ENCODE peak calls at places on chromosome 15, in seven cellular contexts. P, X, W, J, C, H and U are unnamed samples.

GRCh38 chr15:81752149-81752942 is 293.5 kb downstream of the MEX3B start:
- DNase-seq in P (no peak), X (no peak), W (peak; percentile 41), J (no peak), C (no peak), H (no peak), U (peak; percentile 19)

GRCh38 chr15:25613113-25613512 is 174.3 kb upstream of the UBE3A start:
- DNase-seq in P (no peak), X (no peak), W (no peak), J (no peak), C (no peak), H (no peak), U (no peak)

GRCh38 chr15:42608110-42608531 is 32.7 kb downstream of the STARD9 start:
- DNase-seq in P (no peak), X (no peak), W (no peak), J (no peak), C (no peak), H (peak; percentile 71), U (no peak)

GRCh38 chr15:69523010-69524001 is 70.7 kb downstream of the RPLP1 start:
- DNase-seq in P (peak; percentile 92), X (peak; percentile 62), W (peak; percentile 92), J (peak; percentile 36), C (peak; percentile 38), H (no peak), U (peak; percentile 72)

GRCh38 chr15:68888419-68888818 is 41.9 kb upstream of the SPESP1 start:
- DNase-seq in P (peak; percentile 45), X (no peak), W (no peak), J (no peak), C (no peak), H (no peak), U (no peak)

GRCh38 chr15:77282333-77282732 is 137.6 kb downstream of the PEAK1 start:
- DNase-seq in P (no peak), X (no peak), W (no peak), J (no peak), C (peak; percentile 83), H (no peak), U (no peak)

GRCh38 chr15:74265046-74265639 is 29.0 kb downstream of the CCDC33 start:
- DNase-seq in P (peak; percentile 86), X (peak; percentile 65), W (peak; percentile 87), J (no peak), C (peak; percentile 12), H (no peak), U (peak; percentile 50)

GRCh38 chr15:59380902-59381610 is 8.4 kb upstream of the MYO1E start:
- DNase-seq in P (no peak), X (no peak), W (no peak), J (peak; percentile 31), C (no peak), H (no peak), U (no peak)

GRCh38 chr15:100229181-100230163 is 112.3 kb downstream of the ADAMTS17 start:
- DNase-seq in P (no peak), X (no peak), W (no peak), J (no peak), C (no peak), H (no peak), U (no peak)
- TF ChIP-seq SP1 in P (no peak), X (no peak), W (no peak), J (no peak), C (no peak), H (no peak), U (no peak)

GRCh38 chr15:29398907-29399306 is 129.3 kb upstream of the NSMCE3 start:
- DNase-seq in P (no peak), X (no peak), W (no peak), J (no peak), C (no peak), H (no peak), U (no peak)
- TF ChIP-seq SP1 in P (no peak), X (no peak), W (no peak), J (no peak), C (no peak), H (no peak), U (no peak)

DNA sequence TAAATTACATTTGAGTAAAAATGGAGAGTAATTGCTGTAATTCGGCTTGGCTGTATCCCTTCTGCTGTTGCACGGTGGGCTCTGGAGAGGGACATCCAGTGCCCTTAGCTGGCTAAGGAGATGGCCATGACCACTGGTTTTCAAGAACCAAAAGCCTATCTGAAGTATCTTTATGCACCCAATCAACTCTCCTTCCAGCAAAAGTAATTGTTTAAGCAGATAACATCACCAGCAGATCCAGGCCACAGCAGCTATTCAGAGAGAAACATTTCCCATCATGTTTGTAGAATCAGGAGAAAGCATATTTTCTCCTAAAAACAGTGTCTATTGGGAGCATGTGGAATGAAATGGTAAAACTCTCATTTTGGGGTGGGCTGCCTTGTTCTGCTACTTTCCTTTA is 514.5 kb upstream of the RGMA start:
- DNase-seq in P (no peak), X (no peak), W (no peak), J (no peak), C (no peak), H (no peak), U (no peak)
- TF ChIP-seq SP1 in P (no peak), X (no peak), W (no peak), J (no peak), C (no peak), H (no peak), U (no peak)

GRCh38 chr15:63292771-63293170 is 15.4 kb downstream of the APH1B start:
- DNase-seq in P (no peak), X (no peak), W (no peak), J (no peak), C (no peak), H (no peak), U (no peak)

GRCh38 chr15:63299981-63300575 is 22.7 kb downstream of the APH1B start:
- DNase-seq in P (no peak), X (no peak), W (no peak), J (no peak), C (no peak), H (no peak), U (no peak)

GRCh38 chr15:63294354-63294753 is 16.9 kb downstream of the APH1B start:
- DNase-seq in P (no peak), X (no peak), W (no peak), J (no peak), C (no peak), H (no peak), U (no peak)

GRCh38 chr15:63292241-63292640 is 14.8 kb downstream of the APH1B start:
- DNase-seq in P (no peak), X (no peak), W (no peak), J (no peak), C (no peak), H (no peak), U (no peak)

GRCh38 chr15:63296195-63296594 is 18.8 kb downstream of the APH1B start:
- DNase-seq in P (no peak), X (no peak), W (no peak), J (no peak), C (no peak), H (no peak), U (no peak)
- TF ChIP-seq SP1 in P (no peak), X (no peak), W (no peak), J (no peak), C (no peak), H (no peak), U (no peak)

DNA sequence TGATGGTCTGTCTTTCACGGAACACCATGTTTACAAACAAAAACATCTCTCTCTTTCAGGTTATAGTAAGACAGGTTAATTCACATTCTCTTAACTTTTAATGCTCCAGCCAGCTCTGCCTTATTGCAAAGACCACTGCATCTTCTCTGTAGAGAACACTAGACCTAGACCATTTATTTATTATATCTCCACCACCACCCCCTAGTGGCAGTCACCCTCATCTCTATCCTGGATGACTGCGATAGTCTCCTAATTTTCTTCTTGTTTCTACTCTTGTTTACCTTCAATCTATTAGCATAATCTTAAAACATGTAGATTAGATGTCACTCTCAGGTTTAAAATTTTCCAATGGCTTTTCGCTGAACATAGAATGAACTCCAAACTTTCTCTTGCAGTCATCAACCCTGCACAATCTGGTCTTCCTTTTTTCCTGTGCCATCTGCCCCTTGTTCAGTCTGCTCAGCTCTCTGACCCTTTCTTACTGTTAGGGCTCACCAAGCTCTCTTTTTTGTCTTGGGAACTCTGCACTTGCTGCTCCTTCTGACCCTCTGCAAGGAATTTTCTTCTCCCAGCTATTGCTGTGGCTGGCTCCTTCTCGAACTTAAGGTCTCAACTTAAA is 155.6 kb downstream of the SQOR start:
- DNase-seq in P (peak; percentile 42), X (no peak), W (no peak), J (peak; percentile 6), C (peak; percentile 14), H (no peak), U (peak; percentile 6)
- TF ChIP-seq SP1 in P (no peak), X (no peak), W (no peak), J (no peak), C (no peak), H (no peak), U (no peak)

DNA sequence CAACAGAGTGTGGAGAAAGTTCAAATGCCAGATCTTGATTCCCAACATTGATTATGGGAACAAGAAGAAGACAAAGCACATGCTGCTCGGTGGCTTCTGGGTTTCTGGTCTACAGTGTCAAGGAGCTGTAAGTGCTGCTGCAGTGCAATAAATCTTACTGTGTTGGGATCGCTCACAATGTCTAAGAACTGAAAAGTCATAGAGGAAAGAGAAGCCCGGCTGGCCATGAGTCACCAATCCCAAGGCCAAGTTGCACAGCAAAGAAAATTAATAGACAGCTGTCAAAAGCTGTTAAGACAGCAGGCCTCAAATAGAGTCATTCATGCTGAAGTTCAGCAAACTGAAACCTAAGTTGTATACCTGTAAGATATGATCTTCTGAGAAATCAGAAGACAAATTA is 33.2 kb upstream of the SPPL2A start:
- DNase-seq in P (no peak), X (no peak), W (no peak), J (no peak), C (no peak), H (no peak), U (no peak)
- TF ChIP-seq SP1 in P (no peak), X (no peak), W (no peak), J (no peak), C (no peak), H (no peak), U (no peak)

DNA sequence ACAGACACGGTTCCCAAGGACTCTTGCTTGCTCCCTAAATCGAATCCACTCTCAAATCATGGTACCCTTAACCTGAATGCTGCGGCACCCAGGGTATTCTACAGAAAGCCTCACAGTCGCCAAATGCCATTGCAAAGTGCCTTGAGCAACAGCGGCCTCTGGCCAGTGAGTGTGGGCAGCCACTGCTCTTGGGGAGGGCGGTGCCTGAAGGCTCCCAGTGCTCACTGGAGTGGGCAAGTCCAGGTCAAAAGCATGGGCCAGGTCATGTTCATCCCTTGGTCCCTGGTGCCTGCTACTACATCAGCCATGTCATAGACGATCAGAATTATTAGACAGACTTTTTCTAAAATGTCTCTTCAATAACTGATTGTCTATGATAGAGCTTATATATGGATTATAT is 82.5 kb downstream of the ADAMTS17 start:
- DNase-seq in P (no peak), X (no peak), W (no peak), J (no peak), C (no peak), H (no peak), U (no peak)
- TF ChIP-seq SP1 in P (no peak), X (no peak), W (no peak), J (no peak), C (no peak), H (no peak), U (no peak)

GRCh38 chr15:56794150-56794922 is 61.0 kb upstream of the ZNF280D start:
- DNase-seq in P (no peak), X (no peak), W (no peak), J (no peak), C (no peak), H (no peak), U (no peak)
- TF ChIP-seq SP1 in P (no peak), X (no peak), W (no peak), J (no peak), C (no peak), H (no peak), U (no peak)